ENCODE peak calls at places on chromosomes 7 and 10, in six cellular contexts. K is OCI-LY7, Z is RWPE2, O is tibial artery, M is A549, J is AG10803. N is an unnamed sample.

GRCh38 chr7:100022621-100023020 is 7.2 kb downstream of the ZKSCAN1 start:
- DNase-seq in K (no peak), Z (no peak), O (peak), M (no peak), J (no peak), N (no peak)

GRCh38 chr10:77846718-77847311 is 79.7 kb downstream of the DLG5 start:
- DNase-seq in K (peak), Z (no peak), O (peak), M (peak), J (peak), N (peak)

GRCh38 chr10:7085913-7086589 is 324.8 kb downstream of the SFMBT2 start:
- DNase-seq in K (no peak), Z (no peak), O (no peak), M (no peak), J (no peak), N (no peak)

GRCh38 chr10:108591417-108591816 is 1331.9 kb downstream of the XPNPEP1 start:
- DNase-seq in K (no peak), Z (no peak), O (no peak), M (no peak), J (no peak), N (no peak)

GRCh38 chr7:100367676-100368613 is 5.3 kb upstream of the PILRA start:
- DNase-seq in K (peak), Z (no peak), O (no peak), M (no peak), J (no peak), N (peak)

GRCh38 chr10:102379383-102379782 is 16.1 kb upstream of the NFKB2 start:
- DNase-seq in K (no peak), Z (no peak), O (no peak), M (no peak), J (no peak), N (no peak)

GRCh38 chr7:95904099-95904498 is 131.7 kb downstream of the DYNC1I1 start:
- DNase-seq in K (no peak), Z (no peak), O (no peak), M (no peak), J (no peak), N (no peak)

GRCh38 chr7:140674356-140674800 is 1.6 kb downstream of the ADCK2 start:
- DNase-seq in K (peak), Z (no peak), O (peak), M (no peak), J (no peak), N (peak)

GRCh38 chr10:126421745-126422144 is 33.5 kb upstream of the ADAM12 start:
- DNase-seq in K (no peak), Z (no peak), O (no peak), M (no peak), J (peak), N (no peak)

GRCh38 chr10:118472415-118472814 is 123.0 kb downstream of the PRLHR start:
- DNase-seq in K (no peak), Z (no peak), O (no peak), M (no peak), J (no peak), N (no peak)

GRCh38 chr7:99320371-99320770 is 5.3 kb upstream of the ARPC1A start:
- DNase-seq in K (no peak), Z (no peak), O (no peak), M (no peak), J (no peak), N (no peak)

GRCh38 chr10:9681655-9682054 is 1336.0 kb upstream of the CELF2 start:
- DNase-seq in K (peak), Z (no peak), O (no peak), M (no peak), J (no peak), N (no peak)

GRCh38 chr7:72334733-72335132 is 77.4 kb downstream of the CALN1 start:
- DNase-seq in K (no peak), Z (no peak), O (no peak), M (no peak), J (no peak), N (no peak)

GRCh38 chr10:1932617-1933016 is 195.3 kb upstream of the ADARB2 start:
- DNase-seq in K (no peak), Z (no peak), O (no peak), M (no peak), J (no peak), N (no peak)

GRCh38 chr7:130970696-130971095 is 236.7 kb upstream of the KLF14 start:
- DNase-seq in K (no peak), Z (no peak), O (no peak), M (no peak), J (no peak), N (no peak)

GRCh38 chr7:29038463-29038862 is 80.3 kb upstream of the TRIL start:
- DNase-seq in K (no peak), Z (no peak), O (no peak), M (no peak), J (peak), N (no peak)

GRCh38 chr10:89398003-89398749 is 5.8 kb downstream of the IFIT1 start:
- DNase-seq in K (no peak), Z (no peak), O (no peak), M (no peak), J (no peak), N (no peak)

GRCh38 chr10:121455377-121455776 is 142.9 kb downstream of the FGFR2 start:
- DNase-seq in K (no peak), Z (no peak), O (no peak), M (no peak), J (no peak), N (no peak)

GRCh38 chr7:50856231-50856630 is 73.5 kb upstream of the GRB10 start:
- DNase-seq in K (no peak), Z (no peak), O (no peak), M (no peak), J (no peak), N (no peak)

GRCh38 chr7:3300221-3300650 is 816 bp upstream of the SDK1 start:
- DNase-seq in K (no peak), Z (no peak), O (no peak), M (no peak), J (no peak), N (no peak)

GRCh38 chr7:79298145-79298760 is 155.2 kb downstream of the MAGI2 start:
- DNase-seq in K (peak), Z (no peak), O (no peak), M (peak), J (peak), N (no peak)

GRCh38 chr7:1235501-1236131 is 2.9 kb downstream of the UNCX start:
- DNase-seq in K (no peak), Z (peak), O (no peak), M (no peak), J (no peak), N (no peak)

GRCh38 chr10:71528371-71529202 is 131.9 kb downstream of the CDH23 start:
- DNase-seq in K (no peak), Z (no peak), O (no peak), M (no peak), J (no peak), N (no peak)

GRCh38 chr7:66047426-66047825 is 28.2 kb upstream of the ASL start:
- DNase-seq in K (no peak), Z (peak), O (no peak), M (peak), J (peak), N (no peak)

GRCh38 chr10:59273453-59273852 is 88.9 kb downstream of the FAM13C start:
- DNase-seq in K (no peak), Z (no peak), O (no peak), M (no peak), J (no peak), N (no peak)

GRCh38 chr10:133173860-133174523 is 14.0 kb downstream of the KNDC1 start:
- DNase-seq in K (no peak), Z (no peak), O (peak), M (no peak), J (no peak), N (no peak)

GRCh38 chr7:74479961-74480829 is 26.5 kb downstream of the GTF2IRD1 start:
- DNase-seq in K (no peak), Z (no peak), O (peak), M (no peak), J (peak), N (peak)

GRCh38 chr10:110431659-110432058 is 66.0 kb upstream of the DUSP5 start:
- DNase-seq in K (no peak), Z (peak), O (peak), M (no peak), J (no peak), N (no peak)

GRCh38 chr7:150753826-150754603 is 16.8 kb downstream of the GIMAP5 start:
- DNase-seq in K (peak), Z (no peak), O (no peak), M (no peak), J (no peak), N (no peak)

GRCh38 chr10:44168478-44168877 is 216.4 kb downstream of the CXCL12 start:
- DNase-seq in K (no peak), Z (no peak), O (no peak), M (no peak), J (no peak), N (no peak)

GRCh38 chr10:44173558-44173894 is 211.4 kb downstream of the CXCL12 start:
- DNase-seq in K (no peak), Z (no peak), O (no peak), M (no peak), J (peak), N (no peak)

GRCh38 chr10:44176311-44176710 is 208.6 kb downstream of the CXCL12 start:
- DNase-seq in K (no peak), Z (no peak), O (no peak), M (no peak), J (no peak), N (no peak)

GRCh38 chr10:44171765-44172164 is 213.1 kb downstream of the CXCL12 start:
- DNase-seq in K (no peak), Z (no peak), O (no peak), M (no peak), J (no peak), N (no peak)

GRCh38 chr10:44172883-44173557 is 211.9 kb downstream of the CXCL12 start:
- DNase-seq in K (no peak), Z (no peak), O (no peak), M (no peak), J (no peak), N (no peak)
- H3K4me3 ChIP-seq in K (no peak), Z (no peak), O (no peak), M (no peak), J (no peak), N (no peak)

GRCh38 chr10:28938745-28939144 is 261.4 kb downstream of the BAMBI start:
- DNase-seq in K (no peak), Z (no peak), O (no peak), M (no peak), J (peak), N (no peak)
- H3K4me3 ChIP-seq in K (no peak), Z (no peak), O (no peak), M (peak), J (no peak), N (no peak)

GRCh38 chr7:117019786-117020604 is 66.7 kb downstream of the ST7 start:
- DNase-seq in K (no peak), Z (peak), O (peak), M (peak), J (peak), N (peak)
- H3K4me3 ChIP-seq in K (no peak), Z (no peak), O (peak), M (no peak), J (peak), N (no peak)

GRCh38 chr7:7569113-7569527 is 2.4 kb downstream of the MIOS start:
- DNase-seq in K (peak), Z (no peak), O (no peak), M (no peak), J (no peak), N (no peak)
- H3K4me3 ChIP-seq in K (peak), Z (no peak), O (no peak), M (no peak), J (no peak), N (no peak)

GRCh38 chr7:77244222-77244934 is 44.8 kb upstream of the FGL2 start:
- DNase-seq in K (no peak), Z (no peak), O (no peak), M (no peak), J (no peak), N (no peak)

GRCh38 chr7:77247206-77247850 is 47.7 kb upstream of the FGL2 start:
- DNase-seq in K (peak), Z (peak), O (no peak), M (peak), J (peak), N (peak)

GRCh38 chr7:77246031-77246430 is 46.4 kb upstream of the FGL2 start:
- DNase-seq in K (no peak), Z (no peak), O (no peak), M (no peak), J (no peak), N (no peak)

GRCh38 chr7:77242535-77242934 is 42.9 kb upstream of the FGL2 start:
- DNase-seq in K (no peak), Z (no peak), O (no peak), M (no peak), J (no peak), N (no peak)

DNA sequence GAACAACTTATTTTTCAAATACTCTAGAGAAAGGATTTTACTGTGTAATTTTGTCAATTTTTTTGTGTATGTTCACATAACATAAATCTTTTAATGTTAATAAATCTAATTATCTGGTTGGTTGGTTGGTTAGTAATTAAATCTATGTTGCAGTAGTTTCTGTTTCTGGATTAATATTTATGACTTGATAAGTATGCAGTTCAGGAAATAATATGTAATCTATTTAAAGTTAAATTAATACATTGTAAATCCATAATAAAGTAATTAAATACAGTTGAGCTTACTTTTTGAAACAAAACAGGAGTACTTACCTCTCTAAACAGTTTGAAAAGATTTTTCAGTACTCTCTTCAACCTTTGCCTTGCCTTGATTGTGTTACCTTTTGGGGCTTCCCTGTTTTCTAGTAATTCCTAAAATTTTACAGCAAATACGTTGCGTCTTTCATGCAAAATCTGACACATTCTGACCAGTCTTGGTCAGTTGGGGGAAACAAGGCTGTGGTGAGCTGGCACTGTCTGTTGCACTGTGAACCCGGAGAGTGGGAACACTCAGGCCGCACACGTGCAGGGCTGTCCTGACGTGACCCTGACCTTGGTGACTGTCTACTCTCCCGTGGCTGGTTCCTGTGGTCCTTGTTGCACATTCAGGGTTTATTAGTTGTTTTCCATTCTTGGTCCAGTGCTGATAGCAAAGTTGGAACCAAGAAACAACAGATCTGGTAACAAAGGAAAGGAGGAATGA is 45.6 kb upstream of the FGL2 start:
- DNase-seq in K (no peak), Z (no peak), O (no peak), M (no peak), J (no peak), N (no peak)
- H3K4me3 ChIP-seq in K (no peak), Z (no peak), O (no peak), M (no peak), J (no peak), N (no peak)

GRCh38 chr10:84541289-84541637 is 212.9 kb downstream of the CCSER2 start:
- DNase-seq in K (no peak), Z (no peak), O (no peak), M (no peak), J (no peak), N (no peak)
- H3K4me3 ChIP-seq in K (no peak), Z (no peak), O (no peak), M (peak), J (peak), N (no peak)

DNA sequence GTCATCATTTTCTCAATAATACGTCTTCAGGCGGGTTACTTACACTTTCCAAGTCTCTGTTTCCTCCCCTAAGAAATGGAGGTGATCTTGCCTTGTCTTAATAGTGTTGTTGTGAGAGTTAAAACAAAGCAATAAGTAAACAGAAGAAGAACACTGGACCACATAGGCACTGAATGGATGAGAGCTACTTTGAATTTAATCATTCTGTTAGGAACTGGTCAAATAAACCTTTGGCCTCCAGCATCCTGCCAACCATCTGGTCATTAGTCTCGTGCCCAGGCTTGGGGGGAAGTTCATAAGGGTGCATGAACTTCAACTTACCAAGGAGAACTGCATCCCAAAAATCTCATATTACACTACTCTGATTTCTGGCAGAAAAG is 109.4 kb upstream of the C7orf33 start:
- DNase-seq in K (no peak), Z (no peak), O (no peak), M (no peak), J (no peak), N (no peak)
- H3K4me3 ChIP-seq in K (no peak), Z (no peak), O (no peak), M (no peak), J (no peak), N (no peak)

GRCh38 chr10:112365014-112365432 is 8.9 kb upstream of the ACSL5 start:
- DNase-seq in K (no peak), Z (no peak), O (no peak), M (no peak), J (no peak), N (peak)
- H3K4me3 ChIP-seq in K (no peak), Z (no peak), O (no peak), M (no peak), J (no peak), N (no peak)

N was measured in mucosa of descending colon.